ENCODE peak calls at places on chromosomes 5 and 9, in nine cellular contexts. I is HT-29; R is SJSA1; G is occipital lobe; O is ureter; D is left ventricle myocardium inferior; L is Daoy; A is tibial nerve; V is CD4-positive, alpha-beta memory T cell. C is an unnamed sample.
A peak's percentile ranks its signal among the peaks of the same experiment; 100 is the strongest.

GRCh38 chr9:34684145-34684544 is 6.9 kb downstream of the CCL19 start:
- DNase-seq in I (no peak), O (no peak), L (no peak), D (no peak), V (no peak), A (no peak), G (no peak), R (no peak), C (no peak)

GRCh38 chr5:159304961-159305595 is 25.2 kb downstream of the IL12B start:
- DNase-seq in G (no peak), V (no peak), R (no peak), D (no peak), O (no peak), I (no peak), A (no peak), L (no peak), C (no peak)

GRCh38 chr5:123035320-123035949 is 1.1 kb downstream of the PPIC start:
- DNase-seq in R (peak; percentile 58), L (peak; percentile 35), G (no peak), D (peak; percentile 33), I (peak; percentile 79), A (peak; percentile 32), O (peak; percentile 73), V (no peak), C (peak; percentile 81)

GRCh38 chr5:132003170-132003744 is 8.2 kb downstream of the ACSL6 start:
- DNase-seq in I (no peak), G (peak; percentile 86), L (no peak), R (no peak), D (peak; percentile 41), A (no peak), O (no peak), V (no peak), C (peak; percentile 57)

GRCh38 chr5:155631116-155631515 is 617.6 kb downstream of the KIF4B start:
- DNase-seq in L (no peak), D (no peak), G (no peak), A (peak; percentile 6), V (no peak), I (no peak), O (no peak), R (no peak), C (no peak)

GRCh38 chr9:84874583-84874982 is 205.1 kb downstream of the NTRK2 start:
- DNase-seq in G (no peak), D (no peak), I (no peak), A (no peak), R (no peak), L (peak; percentile 24), V (no peak), O (no peak), C (no peak)

GRCh38 chr5:107619781-107620180 is 51.0 kb downstream of the EFNA5 start:
- DNase-seq in L (no peak), R (no peak), G (no peak), D (no peak), O (no peak), I (no peak), A (no peak), V (no peak), C (no peak)

GRCh38 chr5:177508837-177509236 is 789 bp downstream of the DOK3 start:
- DNase-seq in G (no peak), D (no peak), A (no peak), O (no peak), L (no peak), R (no peak), I (no peak), V (no peak), C (no peak)

GRCh38 chr9:68978054-68978453 is 35.9 kb downstream of the PRKACG start:
- DNase-seq in R (no peak), O (no peak), V (no peak), D (no peak), I (no peak), A (no peak), G (no peak), L (no peak), C (no peak)

GRCh38 chr5:171520300-171521170 is 101.1 kb downstream of the FGF18 start:
- DNase-seq in V (no peak), I (peak; percentile 8), A (no peak), O (no peak), D (peak; percentile 44), G (no peak), L (peak; percentile 74), R (no peak), C (no peak)

GRCh38 chr9:34630402-34631154 is 1.7 kb upstream of the ARID3C start:
- DNase-seq in O (no peak), D (no peak), L (no peak), A (no peak), V (no peak), G (no peak), R (no peak), I (no peak), C (no peak)

C was measured in upper lobe of right lung.